ENCODE peak calls at places on chromosome 3, in ten cellular contexts. One of them, this sample, is unnamed.

GRCh38 chr3:13452490-13453335 is 27.4 kb upstream of the HDAC11 start:
- DNase-seq in ACHN: peak; percentile 72
- DNase-seq in GF-D8: peak; percentile 10
- DNase-seq in amniotic epithelial cell: peak; percentile 43
- DNase-seq in fibroblast of lung: peak; percentile 50
- DNase-seq in T-cell: no peak
- DNase-seq in NCI-H460: peak; percentile 47
- DNase-seq in occipital lobe: peak; percentile 51
- DNase-seq in activated naive CD8-positive, alpha-beta T cell treated with anti-CD3 and anti-CD28 coated beads, Interleukin-2, amount 50 U/mL, for 24 hours: peak; percentile 32
- DNase-seq in ELF-1: peak; percentile 53
- DNase-seq in this sample: peak; percentile 79

GRCh38 chr3:39990532-39990931 is 181.1 kb downstream of the MYRIP start:
- DNase-seq in ELF-1: peak; percentile 21
- DNase-seq in ACHN: peak; percentile 47
- DNase-seq in GF-D8: no peak
- DNase-seq in NCI-H460: peak; percentile 32
- DNase-seq in occipital lobe: no peak
- DNase-seq in T-cell: no peak
- DNase-seq in fibroblast of lung: peak; percentile 17
- DNase-seq in amniotic epithelial cell: peak; percentile 42
- DNase-seq in activated naive CD8-positive, alpha-beta T cell treated with anti-CD3 and anti-CD28 coated beads, Interleukin-2, amount 50 U/mL, for 24 hours: peak; percentile 14
- DNase-seq in this sample: peak; percentile 62

GRCh38 chr3:95926904-95927501 is 887.4 kb upstream of the EPHA6 start:
- DNase-seq in ELF-1: peak; percentile 83
- DNase-seq in amniotic epithelial cell: no peak
- DNase-seq in ACHN: no peak
- DNase-seq in fibroblast of lung: no peak
- DNase-seq in occipital lobe: no peak
- DNase-seq in NCI-H460: no peak
- DNase-seq in T-cell: no peak
- DNase-seq in activated naive CD8-positive, alpha-beta T cell treated with anti-CD3 and anti-CD28 coated beads, Interleukin-2, amount 50 U/mL, for 24 hours: no peak
- DNase-seq in GF-D8: no peak
- DNase-seq in this sample: no peak

GRCh38 chr3:112308151-112308911 is 14.3 kb upstream of the SLC9C1 start:
- DNase-seq in activated naive CD8-positive, alpha-beta T cell treated with anti-CD3 and anti-CD28 coated beads, Interleukin-2, amount 50 U/mL, for 24 hours: no peak
- DNase-seq in ELF-1: peak; percentile 43
- DNase-seq in T-cell: no peak
- DNase-seq in fibroblast of lung: peak; percentile 53
- DNase-seq in NCI-H460: no peak
- DNase-seq in GF-D8: no peak
- DNase-seq in amniotic epithelial cell: peak; percentile 86
- DNase-seq in occipital lobe: no peak
- DNase-seq in ACHN: no peak
- DNase-seq in this sample: no peak

GRCh38 chr3:184774996-184775715 is 36.8 kb upstream of the VPS8 start:
- DNase-seq in NCI-H460: no peak
- DNase-seq in ELF-1: no peak
- DNase-seq in amniotic epithelial cell: no peak
- DNase-seq in ACHN: no peak
- DNase-seq in T-cell: no peak
- DNase-seq in GF-D8: no peak
- DNase-seq in fibroblast of lung: no peak
- DNase-seq in activated naive CD8-positive, alpha-beta T cell treated with anti-CD3 and anti-CD28 coated beads, Interleukin-2, amount 50 U/mL, for 24 hours: no peak
- DNase-seq in occipital lobe: no peak
- DNase-seq in this sample: no peak

GRCh38 chr3:176147251-176147650 is 1050.0 kb downstream of the TBL1XR1 start:
- DNase-seq in occipital lobe: no peak
- DNase-seq in ELF-1: no peak
- DNase-seq in NCI-H460: no peak
- DNase-seq in amniotic epithelial cell: no peak
- DNase-seq in activated naive CD8-positive, alpha-beta T cell treated with anti-CD3 and anti-CD28 coated beads, Interleukin-2, amount 50 U/mL, for 24 hours: no peak
- DNase-seq in ACHN: no peak
- DNase-seq in fibroblast of lung: no peak
- DNase-seq in GF-D8: no peak
- DNase-seq in T-cell: no peak
- DNase-seq in this sample: no peak

GRCh38 chr3:111761309-111761795 is 97.7 kb upstream of the PHLDB2 start:
- DNase-seq in GF-D8: no peak
- DNase-seq in ELF-1: no peak
- DNase-seq in T-cell: no peak
- DNase-seq in activated naive CD8-positive, alpha-beta T cell treated with anti-CD3 and anti-CD28 coated beads, Interleukin-2, amount 50 U/mL, for 24 hours: no peak
- DNase-seq in amniotic epithelial cell: peak; percentile 86
- DNase-seq in NCI-H460: no peak
- DNase-seq in fibroblast of lung: peak; percentile 92
- DNase-seq in ACHN: no peak
- DNase-seq in occipital lobe: no peak
- DNase-seq in this sample: no peak

GRCh38 chr3:64078966-64079365 is 55.7 kb upstream of the PSMD6 start:
- DNase-seq in amniotic epithelial cell: no peak
- DNase-seq in fibroblast of lung: no peak
- DNase-seq in ELF-1: no peak
- DNase-seq in NCI-H460: no peak
- DNase-seq in activated naive CD8-positive, alpha-beta T cell treated with anti-CD3 and anti-CD28 coated beads, Interleukin-2, amount 50 U/mL, for 24 hours: no peak
- DNase-seq in ACHN: no peak
- DNase-seq in GF-D8: no peak
- DNase-seq in occipital lobe: no peak
- DNase-seq in T-cell: no peak
- DNase-seq in this sample: no peak

GRCh38 chr3:118501152-118501551 is 533.5 kb downstream of the IGSF11 start:
- DNase-seq in NCI-H460: peak; percentile 21
- DNase-seq in activated naive CD8-positive, alpha-beta T cell treated with anti-CD3 and anti-CD28 coated beads, Interleukin-2, amount 50 U/mL, for 24 hours: no peak
- DNase-seq in occipital lobe: peak; percentile 2
- DNase-seq in ELF-1: peak; percentile 33
- DNase-seq in T-cell: no peak
- DNase-seq in fibroblast of lung: peak; percentile 16
- DNase-seq in GF-D8: no peak
- DNase-seq in ACHN: peak; percentile 1
- DNase-seq in amniotic epithelial cell: no peak
- DNase-seq in this sample: peak; percentile 30

This sample was measured in SW 1271.